ENCODE peak calls at places on chromosomes 7 and 10, in six cellular contexts. H is fibroblast of pulmonary artery, A is small intestine, R is hepatocyte, L is colonic mucosa, O is stomach. J is an unnamed sample.

GRCh38 chr7:81845628-81846259 is 75.9 kb upstream of the HGF start:
- DNase-seq in H (peak), A (peak), R (peak), L (no peak), O (no peak), J (no peak)

GRCh38 chr10:79044846-79045245 is 23.9 kb upstream of the ZMIZ1 start:
- DNase-seq in L (no peak), H (no peak), A (no peak), O (no peak), R (no peak), J (no peak)

GRCh38 chr10:109037978-109038377 is 885.3 kb downstream of the XPNPEP1 start:
- DNase-seq in H (no peak), R (no peak), L (no peak), O (no peak), A (no peak), J (no peak)

GRCh38 chr7:92293887-92294616 is 48.3 kb downstream of the ANKIB1 start:
- DNase-seq in R (no peak), H (peak), A (peak), L (no peak), O (no peak), J (no peak)

GRCh38 chr7:40283391-40283790 is 148.6 kb downstream of the SUGCT start:
- DNase-seq in L (no peak), O (no peak), A (no peak), H (no peak), R (no peak), J (no peak)

GRCh38 chr7:24980695-24981543 is 941 bp upstream of the OSBPL3 start:
- DNase-seq in L (peak), H (peak), O (peak), R (peak), A (peak), J (peak)

GRCh38 chr7:57203161-57203791 is 71.0 kb upstream of the ZNF479 start:
- DNase-seq in R (no peak), A (no peak), H (no peak), L (no peak), O (peak), J (no peak)

GRCh38 chr7:132183822-132184380 is 392.4 kb downstream of the PLXNA4 start:
- DNase-seq in O (no peak), A (no peak), R (no peak), H (no peak), L (no peak), J (no peak)

GRCh38 chr7:25847331-25848070 is 304.5 kb upstream of the NFE2L3 start:
- DNase-seq in H (peak), L (no peak), R (no peak), O (no peak), A (no peak), J (no peak)

GRCh38 chr7:94375167-94375566 is 19.5 kb upstream of the COL1A2 start:
- DNase-seq in R (peak), A (no peak), H (peak), O (no peak), L (no peak), J (no peak)

GRCh38 chr7:127979113-127979727 is 52.0 kb downstream of the LRRC4 start:
- DNase-seq in R (peak), A (no peak), O (no peak), L (no peak), H (no peak), J (no peak)

GRCh38 chr7:92873776-92874175 is 37.4 kb upstream of the CDK6 start:
- DNase-seq in R (no peak), A (no peak), L (no peak), H (peak), O (no peak), J (no peak)

GRCh38 chr10:71911296-71911954 is 52.8 kb upstream of the CHST3 start:
- DNase-seq in A (no peak), H (peak), O (no peak), R (no peak), L (no peak), J (no peak)

GRCh38 chr7:112517487-112517886 is 36.7 kb downstream of the LSMEM1 start:
- DNase-seq in R (no peak), H (no peak), O (no peak), A (no peak), L (no peak), J (no peak)

GRCh38 chr10:97336942-97337719 is 2.6 kb upstream of the FRAT2 start:
- DNase-seq in L (peak), A (peak), R (peak), O (peak), H (no peak), J (no peak)

GRCh38 chr10:101691081-101691480 is 3.9 kb downstream of the FBXW4 start:
- DNase-seq in R (no peak), O (no peak), H (no peak), L (no peak), A (no peak), J (no peak)

GRCh38 chr7:128189231-128189930 is 51.7 kb upstream of the LEP start:
- DNase-seq in R (no peak), O (no peak), L (no peak), A (no peak), H (no peak), J (no peak)

GRCh38 chr7:141709318-141709717 is 1.2 kb downstream of the WEE2 start:
- DNase-seq in O (no peak), A (no peak), L (no peak), R (no peak), H (no peak), J (no peak)

GRCh38 chr7:88132725-88133124 is 87.1 kb downstream of the SRI start:
- DNase-seq in R (no peak), L (no peak), H (no peak), O (no peak), A (no peak), J (no peak)

GRCh38 chr7:106071356-106071998 is 40.6 kb downstream of the SYPL1 start:
- DNase-seq in H (peak), A (peak), O (peak), L (peak), R (no peak), J (no peak)

GRCh38 chr7:130994378-130995115 is 260.5 kb upstream of the KLF14 start:
- DNase-seq in R (peak), H (peak), L (peak), A (peak), O (peak), J (peak)
- H3K4me3 ChIP-seq in R (no peak), H (no peak), L (no peak), A (no peak), O (no peak), J (no peak)

DNA sequence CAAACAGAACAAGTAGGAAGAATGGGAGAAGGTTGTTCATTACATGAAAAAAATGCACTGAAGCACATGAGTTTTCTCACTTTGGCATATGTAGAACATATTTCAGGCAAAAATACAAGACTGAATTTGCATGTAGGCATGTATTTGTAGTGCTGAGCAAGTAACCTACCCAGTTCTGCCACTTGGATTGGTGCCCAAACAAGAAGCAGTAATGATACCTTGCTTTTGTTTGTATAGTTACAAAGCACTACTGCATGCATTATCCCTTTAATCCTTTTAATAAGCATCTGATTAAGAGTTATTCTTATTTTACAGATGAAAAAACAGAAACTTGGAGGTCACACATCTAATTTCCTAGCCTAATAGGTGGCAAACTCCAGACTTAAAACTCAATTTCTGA is 23.1 kb upstream of the CTTNBP2 start:
- DNase-seq in H (no peak), A (no peak), R (no peak), L (no peak), O (no peak), J (no peak)
- H3K4me3 ChIP-seq in H (no peak), A (no peak), R (no peak), L (no peak), O (no peak), J (no peak)

GRCh38 chr10:119597405-119598186 is 832 bp upstream of the TIAL1 start:
- DNase-seq in O (no peak), R (no peak), H (no peak), A (no peak), L (no peak), J (no peak)
- H3K4me3 ChIP-seq in O (peak), R (no peak), H (peak), A (peak), L (peak), J (no peak)

GRCh38 chr10:74887614-74888284 is 61.3 kb downstream of the KAT6B start:
- DNase-seq in L (no peak), A (no peak), H (no peak), R (no peak), O (no peak), J (no peak)
- H3K4me3 ChIP-seq in L (no peak), A (no peak), H (no peak), R (no peak), O (no peak), J (no peak)

GRCh38 chr10:84360634-84361365 is 32.4 kb downstream of the CCSER2 start:
- DNase-seq in L (no peak), O (no peak), A (peak), H (peak), R (no peak), J (no peak)
- H3K4me3 ChIP-seq in L (peak), O (peak), A (no peak), H (peak), R (no peak), J (peak)

GRCh38 chr7:135160858-135161653 is 9.5 kb downstream of the CYREN start:
- DNase-seq in O (no peak), H (peak), A (no peak), R (no peak), L (no peak), J (no peak)
- H3K4me3 ChIP-seq in O (no peak), H (no peak), A (no peak), R (no peak), L (no peak), J (no peak)

GRCh38 chr7:30200591-30200990 is 65.8 kb downstream of the MTURN start:
- DNase-seq in L (no peak), A (no peak), H (no peak), R (no peak), O (no peak), J (no peak)
- H3K4me3 ChIP-seq in L (no peak), A (no peak), H (no peak), R (no peak), O (no peak), J (no peak)

GRCh38 chr7:27148776-27149641 is 1.4 kb upstream of the HOXA6 start:
- DNase-seq in A (no peak), R (no peak), O (no peak), H (no peak), L (peak), J (no peak)
- H3K4me3 ChIP-seq in A (peak), R (no peak), O (peak), H (no peak), L (peak), J (no peak)

J was measured in heart right ventricle.